ENCODE peak calls at places on chromosomes 13 and 19, in four cellular contexts. Q is H1, T is HepG2, B is K562. Z is an unnamed sample.

GRCh38 chr13:81639984-81640582 is 1299.2 kb upstream of the SPRY2 start:
- DNase-seq in Q (peak; percentile 61), T (peak; percentile 25), B (peak; percentile 0), Z (peak; percentile 1)

GRCh38 chr19:46181386-46181774 is 33.3 kb downstream of the IGFL2 start:
- DNase-seq in Q (no peak), T (no peak), B (no peak), Z (peak; percentile 65)

GRCh38 chr19:4058696-4059492 is 7.8 kb downstream of the ZBTB7A start:
- DNase-seq in Q (no peak), T (no peak), B (no peak), Z (no peak)

GRCh38 chr13:110557610-110558305 is 3.8 kb downstream of the RAB20 start:
- DNase-seq in Q (no peak), T (no peak), B (no peak), Z (no peak)

GRCh38 chr19:46720516-46721239 is 3.8 kb upstream of the PRKD2 start:
- DNase-seq in Q (no peak), T (no peak), B (no peak), Z (no peak)

GRCh38 chr13:24230428-24231072 is 70.0 kb downstream of the SPATA13 start:
- DNase-seq in Q (no peak), T (no peak), B (no peak), Z (no peak)

GRCh38 chr19:2380567-2380966 is 20.5 kb downstream of the TMPRSS9 start:
- DNase-seq in Q (no peak), T (no peak), B (no peak), Z (no peak)

GRCh38 chr13:47110141-47110540 is 213.3 kb upstream of the HTR2A start:
- DNase-seq in Q (no peak), T (no peak), B (no peak), Z (no peak)

GRCh38 chr19:53583181-53583580 is 45.2 kb downstream of the ZNF331 start:
- DNase-seq in Q (no peak), T (no peak), B (no peak), Z (no peak)

GRCh38 chr13:76425930-76426329 is 460.3 kb downstream of the KCTD12 start:
- DNase-seq in Q (no peak), T (no peak), B (no peak), Z (no peak)

GRCh38 chr19:35027851-35028599 is 2.2 kb upstream of the SCN1B start:
- DNase-seq in Q (no peak), T (no peak), B (no peak), Z (peak; percentile 71)

GRCh38 chr13:112774829-112775565 is 85.2 kb downstream of the ATP11A start:
- DNase-seq in Q (no peak), T (no peak), B (no peak), Z (no peak)

GRCh38 chr19:16940626-16941025 is 51.8 kb downstream of the F2RL3 start:
- DNase-seq in Q (no peak), T (no peak), B (no peak), Z (no peak)

GRCh38 chr13:70604448-70604847 is 496.2 kb upstream of the KLHL1 start:
- DNase-seq in Q (no peak), T (no peak), B (no peak), Z (no peak)

DNA sequence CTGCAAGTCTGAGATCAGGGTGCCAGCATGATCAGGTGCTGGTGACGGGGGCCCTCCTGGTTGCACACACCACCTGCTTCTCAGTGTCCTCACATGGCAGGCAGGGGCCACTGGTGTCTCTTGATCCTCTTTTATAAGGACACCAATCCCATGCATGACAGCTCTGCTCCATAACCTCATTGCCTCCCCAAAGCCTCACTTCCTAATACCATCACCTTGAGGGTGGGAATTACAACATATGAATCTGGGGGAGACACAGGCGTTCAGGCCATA is 15.0 kb upstream of the MIER2 start:
- DNase-seq in Q (no peak), T (no peak), B (no peak), Z (no peak)
- TF ChIP-seq PHF8 in Q (no peak), T (no peak), B (no peak), Z (no peak)

GRCh38 chr19:5578094-5578846 is 10.5 kb upstream of the TINCR start:
- DNase-seq in Q (peak; percentile 93), T (peak; percentile 38), B (peak; percentile 86), Z (peak; percentile 57)
- TF ChIP-seq PHF8 in Q (no peak), T (peak; percentile 29), B (no peak), Z (no peak)

DNA sequence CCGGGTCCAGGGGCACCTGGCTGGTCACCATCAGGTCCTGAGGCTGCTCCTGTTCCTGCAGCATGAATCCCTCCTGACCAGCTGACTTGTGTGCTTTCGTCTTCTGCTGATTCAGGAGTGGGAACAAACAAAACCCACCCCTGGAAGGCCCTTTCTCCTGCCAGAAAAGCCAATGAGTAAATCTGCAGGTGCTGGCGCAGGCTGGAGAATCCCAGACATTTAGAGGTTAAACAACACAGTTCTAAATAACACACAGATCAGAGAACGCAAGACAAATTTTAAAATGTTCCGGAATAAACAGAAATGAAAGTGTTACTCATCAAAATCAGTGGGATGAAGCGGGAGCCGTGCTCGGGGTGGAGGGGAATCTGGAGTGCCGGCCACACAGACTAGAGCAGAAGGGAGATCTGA is 60.6 kb upstream of the C13orf46 start:
- DNase-seq in Q (no peak), T (no peak), B (no peak), Z (no peak)
- TF ChIP-seq PHF8 in Q (no peak), T (no peak), B (no peak), Z (no peak)

DNA sequence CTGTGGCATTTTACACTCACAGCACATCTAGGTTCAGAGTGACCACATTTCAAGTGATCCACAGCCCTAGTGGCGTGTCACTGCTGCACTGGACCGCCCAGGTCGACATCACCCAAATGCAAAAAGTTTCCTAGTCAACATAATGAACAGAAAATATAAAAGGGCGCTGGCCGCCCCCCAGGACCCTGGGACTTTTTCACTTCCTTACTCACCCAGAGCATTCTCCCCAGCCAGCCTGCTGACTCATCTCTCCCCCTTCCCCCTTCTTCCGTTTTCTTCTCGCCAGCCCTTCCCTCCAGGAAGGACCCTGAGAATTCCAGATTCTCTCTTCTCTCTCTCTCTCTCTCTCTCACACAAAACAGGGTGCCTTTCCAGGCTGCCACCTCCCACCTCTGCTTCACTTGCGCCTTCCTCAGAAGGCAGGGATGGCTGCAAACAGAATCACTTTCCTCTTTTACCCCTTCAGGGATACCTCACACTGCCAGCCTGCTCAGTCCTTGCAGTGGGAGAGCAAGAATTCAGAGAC is 21.0 kb upstream of the GRWD1 start:
- DNase-seq in Q (no peak), T (no peak), B (peak; percentile 73), Z (peak; percentile 87)
- TF ChIP-seq PHF8 in Q (no peak), T (no peak), B (peak; percentile 19), Z (no peak)

GRCh38 chr19:1252818-1253513 is 4.6 kb downstream of the MIDN start:
- DNase-seq in Q (no peak), T (peak; percentile 82), B (peak; percentile 72), Z (peak; percentile 91)
- TF ChIP-seq PHF8 in Q (no peak), T (no peak), B (no peak), Z (no peak)

DNA sequence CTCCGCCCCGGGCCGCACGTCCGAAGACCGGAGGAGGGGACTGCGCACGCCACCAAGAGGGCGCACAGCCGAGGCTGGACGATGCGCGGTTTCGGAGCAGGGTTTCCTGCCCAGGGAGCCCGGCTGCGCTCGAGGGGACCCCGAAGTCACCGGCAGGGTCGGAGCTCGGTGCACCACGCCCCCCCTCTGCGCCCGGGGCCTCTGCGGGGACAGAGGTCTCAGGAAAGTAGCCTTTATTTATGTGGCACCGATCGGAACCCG is 108.9 kb upstream of the DOCK9 start:
- DNase-seq in Q (no peak), T (no peak), B (no peak), Z (no peak)
- TF ChIP-seq PHF8 in Q (peak; percentile 48), T (no peak), B (peak; percentile 49), Z (peak; percentile 48)

GRCh38 chr13:50549221-50549942 is 294.1 kb downstream of the DLEU7 start:
- DNase-seq in Q (no peak), T (no peak), B (no peak), Z (no peak)
- TF ChIP-seq PHF8 in Q (no peak), T (no peak), B (no peak), Z (no peak)

GRCh38 chr19:21922276-21922675 is 86.3 kb upstream of the ZNF43 start:
- DNase-seq in Q (no peak), T (no peak), B (no peak), Z (no peak)
- TF ChIP-seq PHF8 in Q (no peak), T (no peak), B (no peak), Z (no peak)

DNA sequence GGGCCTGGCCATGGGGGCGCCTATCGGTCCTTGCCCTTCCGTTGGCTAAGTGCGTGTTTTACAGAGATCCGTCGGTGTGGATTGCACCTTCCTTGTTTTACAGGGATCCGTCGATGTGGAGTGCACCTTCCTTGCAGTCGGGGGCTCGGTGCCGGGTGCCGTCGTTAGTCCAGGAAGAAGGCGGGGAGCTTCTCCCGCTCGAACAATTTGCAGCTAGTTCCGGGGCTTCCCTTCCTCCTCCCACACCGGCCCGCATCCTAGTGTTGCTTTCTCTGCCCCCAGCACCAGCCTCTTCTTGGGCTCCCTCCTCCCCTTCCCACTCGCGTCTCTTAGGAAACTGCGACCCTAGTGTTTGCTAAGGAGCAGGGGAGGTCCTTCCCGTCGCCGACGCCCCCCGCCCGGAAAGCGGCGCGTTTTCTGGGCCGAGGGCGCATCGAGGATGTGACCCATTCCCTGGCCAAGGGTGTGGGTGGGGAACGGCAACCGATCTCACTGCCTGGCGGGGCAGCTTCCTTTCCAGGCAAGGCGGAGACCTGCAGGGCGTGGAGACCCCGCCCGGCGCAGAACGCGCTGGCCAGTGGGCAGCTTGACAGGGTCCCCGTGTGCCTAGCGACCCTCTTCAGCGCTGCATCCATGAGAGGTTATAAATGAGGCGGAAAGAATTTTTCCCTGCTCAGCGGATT is 75.7 kb upstream of the ZNF91 start:
- DNase-seq in Q (no peak), T (no peak), B (no peak), Z (no peak)
- TF ChIP-seq PHF8 in Q (no peak), T (no peak), B (no peak), Z (no peak)

Z was measured in A549.